ENCODE peak calls at places on chromosome 15, in ten cellular contexts. P is Calu3; S is CD8-positive, alpha-beta T cell; L is nephron progenitor cell; W is mesothelial cell of epicardium; A is PC-9; K is endodermal cell; M is foreskin fibroblast; I is activated B cell treated with CpG ODN at 0.5 μM for 24 hours; X is cardiac fibroblast. J is an unnamed sample.

GRCh38 chr15:38624248-38625214 is 59.9 kb upstream of the RASGRP1 start:
- DNase-seq in P (peak; percentile 7), X (peak; percentile 11), I (no peak), A (no peak), S (no peak), K (no peak), L (no peak), M (no peak), W (no peak), J (peak; percentile 5)

GRCh38 chr15:32802296-32802936 is 84.6 kb downstream of the GREM1 start:
- DNase-seq in W (no peak), L (peak; percentile 39), P (no peak), M (peak; percentile 47), A (no peak), S (no peak), K (no peak), X (peak; percentile 94), I (no peak), J (peak; percentile 65)

GRCh38 chr15:73632670-73633058 is 525 bp downstream of the NPTN start:
- DNase-seq in W (peak; percentile 53), P (no peak), I (no peak), X (no peak), S (peak; percentile 48), A (no peak), L (no peak), K (no peak), M (no peak), J (no peak)

GRCh38 chr15:66611257-66612053 is 45.7 kb upstream of the LCTL start:
- DNase-seq in A (no peak), P (no peak), S (no peak), I (no peak), W (no peak), X (no peak), M (no peak), K (peak; percentile 48), L (no peak), J (no peak)

GRCh38 chr15:43249236-43249635 is 17.5 kb downstream of the TGM5 start:
- DNase-seq in M (no peak), S (no peak), L (no peak), K (no peak), I (no peak), W (no peak), A (no peak), P (no peak), X (peak; percentile 3), J (no peak)

GRCh38 chr15:94230436-94230885 is 900 bp upstream of the MCTP2 start:
- DNase-seq in S (no peak), K (no peak), A (no peak), I (no peak), X (peak; percentile 3), M (no peak), P (no peak), W (no peak), L (no peak), J (peak; percentile 44)

GRCh38 chr15:36358094-36358961 is 221.1 kb upstream of the CDIN1 start:
- DNase-seq in S (no peak), L (no peak), M (peak; percentile 82), A (no peak), I (no peak), P (no peak), K (no peak), W (no peak), X (peak; percentile 51), J (peak; percentile 40)

GRCh38 chr15:25058080-25058785 is 103.4 kb downstream of the SNRPN start:
- DNase-seq in M (no peak), L (no peak), A (no peak), P (no peak), S (peak; percentile 31), W (peak; percentile 21), K (peak; percentile 35), I (peak; percentile 3), X (no peak), J (no peak)

GRCh38 chr15:71110800-71111565 is 4.3 kb upstream of the THSD4 start:
- DNase-seq in P (no peak), L (no peak), S (no peak), M (no peak), I (no peak), X (no peak), W (no peak), A (no peak), K (peak; percentile 62), J (no peak)

GRCh38 chr15:71109890-71110289 is 5.4 kb upstream of the THSD4 start:
- DNase-seq in L (no peak), M (no peak), S (no peak), I (no peak), P (no peak), X (no peak), K (no peak), A (no peak), W (no peak), J (no peak)

GRCh38 chr15:71114066-71114680 is 1.1 kb upstream of the THSD4 start:
- DNase-seq in S (no peak), W (no peak), I (no peak), M (no peak), K (peak; percentile 75), P (no peak), A (no peak), L (no peak), X (no peak), J (no peak)

GRCh38 chr15:71111950-71112349 is 3.3 kb upstream of the THSD4 start:
- DNase-seq in K (no peak), M (no peak), L (no peak), S (no peak), P (no peak), W (no peak), X (peak; percentile 31), A (no peak), I (no peak), J (no peak)

DNA sequence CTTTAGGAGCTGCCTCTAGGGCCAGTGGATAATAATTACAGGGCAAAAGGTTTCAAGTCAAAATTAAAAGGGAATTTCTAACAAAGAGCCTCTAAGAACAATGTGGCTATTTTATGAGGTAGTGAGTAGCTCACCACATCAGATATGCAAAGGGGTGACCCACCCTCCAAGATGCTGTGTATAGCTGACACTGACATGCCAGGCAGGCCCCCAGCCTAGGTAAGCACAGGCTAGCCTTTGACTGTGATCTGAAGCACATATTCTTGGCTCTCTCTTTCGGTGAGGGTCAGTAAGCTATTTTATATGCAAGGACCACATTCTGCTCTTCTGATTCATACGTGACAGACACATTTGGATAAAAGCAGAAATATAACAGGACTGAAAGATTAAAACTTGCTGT is 2.8 kb upstream of the THSD4 start:
- DNase-seq in W (no peak), A (no peak), K (no peak), X (no peak), L (no peak), I (no peak), S (no peak), P (no peak), M (no peak), J (no peak)
- TF ChIP-seq CTCF in W (no peak), A (no peak), K (no peak), X (no peak), L (no peak), I (no peak), S (no peak), P (no peak), M (no peak), J (no peak)

DNA sequence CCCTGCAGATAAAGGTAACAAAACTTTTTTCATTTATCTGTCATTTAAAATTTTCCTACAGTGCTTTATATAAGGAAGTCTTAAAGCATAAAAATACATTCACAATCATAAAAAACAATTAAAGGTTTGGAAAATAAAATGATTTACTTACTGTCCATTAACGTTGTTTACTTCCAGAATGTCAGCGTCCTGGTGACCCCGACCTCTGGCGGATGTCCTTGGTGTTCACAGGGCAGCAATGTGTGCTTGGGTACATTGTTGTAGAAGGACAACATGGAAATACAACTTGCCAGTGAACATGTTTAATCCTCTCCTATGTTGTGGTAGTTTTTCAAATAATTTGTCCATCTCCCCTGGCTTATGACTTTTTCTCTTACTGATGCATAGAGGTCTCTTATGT is 168.8 kb upstream of the NDN start:
- DNase-seq in M (no peak), I (no peak), K (no peak), X (no peak), W (no peak), S (no peak), L (no peak), P (no peak), A (no peak), J (no peak)
- TF ChIP-seq CTCF in M (no peak), I (no peak), K (peak; percentile 45), X (no peak), W (no peak), S (no peak), L (no peak), P (no peak), A (no peak), J (no peak)

GRCh38 chr15:45616901-45617323 is 17.9 kb upstream of the SQOR start:
- DNase-seq in L (no peak), M (peak; percentile 43), I (no peak), W (no peak), P (no peak), A (peak; percentile 51), X (no peak), S (no peak), K (no peak), J (no peak)

GRCh38 chr15:45612790-45613415 is 21.9 kb upstream of the SQOR start:
- DNase-seq in P (no peak), L (no peak), K (peak; percentile 54), X (peak; percentile 60), W (no peak), S (no peak), M (peak; percentile 54), I (no peak), A (no peak), J (no peak)

GRCh38 chr15:45606413-45606812 is 19.2 kb downstream of the BLOC1S6 start:
- DNase-seq in S (no peak), W (no peak), I (no peak), X (peak; percentile 42), P (no peak), K (no peak), A (no peak), L (no peak), M (no peak), J (no peak)

GRCh38 chr15:45606841-45607240 is 19.7 kb downstream of the BLOC1S6 start:
- DNase-seq in X (no peak), M (no peak), P (no peak), I (no peak), W (no peak), S (no peak), L (no peak), A (no peak), K (no peak), J (no peak)

DNA sequence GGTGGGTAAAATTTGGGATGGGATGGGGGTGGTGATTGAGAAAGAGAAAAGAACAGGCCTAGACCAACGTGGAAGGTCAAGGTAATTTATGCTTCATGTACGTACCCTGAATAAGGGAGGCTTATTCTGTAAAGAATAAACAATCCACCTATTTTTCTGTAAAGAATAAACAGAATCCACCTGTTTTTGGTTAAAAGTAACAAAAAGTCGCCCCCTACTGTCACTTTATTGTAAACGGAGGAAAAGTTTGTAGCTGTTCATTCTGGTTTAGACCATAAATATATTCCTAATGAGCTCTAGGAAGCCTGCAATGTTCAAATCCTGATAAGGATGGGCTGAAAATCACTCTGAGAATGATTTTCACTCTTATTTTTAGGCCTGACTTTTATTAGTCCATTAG is 23.5 kb upstream of the SQOR start:
- DNase-seq in W (no peak), M (no peak), L (no peak), S (no peak), A (no peak), X (peak; percentile 53), K (no peak), P (peak; percentile 14), I (no peak), J (peak; percentile 37)
- TF ChIP-seq CTCF in W (peak; percentile 54), M (peak; percentile 41), L (peak; percentile 43), S (peak; percentile 62), A (peak; percentile 68), X (peak; percentile 47), K (peak; percentile 75), P (no peak), I (no peak), J (peak; percentile 43)

GRCh38 chr15:98905981-98906711 is 101.4 kb downstream of the PGPEP1L start:
- DNase-seq in L (no peak), W (no peak), A (no peak), K (no peak), I (no peak), P (no peak), X (peak; percentile 59), M (no peak), S (no peak), J (no peak)

GRCh38 chr15:98906712-98907083 is 100.9 kb downstream of the PGPEP1L start:
- DNase-seq in M (no peak), K (no peak), I (no peak), L (no peak), A (peak; percentile 46), X (peak; percentile 66), P (no peak), S (no peak), W (no peak), J (peak; percentile 81)

GRCh38 chr15:98903377-98904018 is 104.1 kb downstream of the PGPEP1L start:
- DNase-seq in P (no peak), I (no peak), K (no peak), X (peak; percentile 84), A (no peak), S (no peak), M (peak; percentile 29), W (no peak), L (no peak), J (peak; percentile 90)

GRCh38 chr15:98901438-98901837 is 106.2 kb downstream of the PGPEP1L start:
- DNase-seq in X (no peak), W (no peak), K (no peak), I (no peak), S (no peak), A (no peak), P (no peak), M (no peak), L (no peak), J (no peak)

GRCh38 chr15:98904466-98905048 is 103.0 kb downstream of the PGPEP1L start:
- DNase-seq in W (no peak), P (peak; percentile 55), M (peak; percentile 63), A (peak; percentile 43), L (peak; percentile 18), I (no peak), S (no peak), X (peak; percentile 70), K (peak; percentile 83), J (peak; percentile 70)
- TF ChIP-seq CTCF in W (no peak), P (peak; percentile 40), M (peak; percentile 85), A (peak; percentile 72), L (peak; percentile 39), I (no peak), S (no peak), X (peak; percentile 64), K (peak; percentile 83), J (peak; percentile 52)